ENCODE peak calls at places on chromosomes 2 and 18, in nine cellular contexts. C, F, E, Y, K, M, L, Q and B are unnamed samples. For H3K9me3, the result is how much of the 10 kb centered on the place peaks cover.

GRCh38 chr2:232207174-232207573 is 171.4 kb upstream of the ALPP start:
- DNase-seq in C (no peak), F (no peak), E (no peak), Y (no peak), K (no peak), M (no peak), L (no peak), Q (no peak), B (no peak)

GRCh38 chr2:143284087-143284675 is 155.0 kb downstream of the ARHGAP15 start:
- DNase-seq in C (no peak), F (no peak), E (no peak), Y (peak), K (no peak), M (no peak), L (peak), Q (peak), B (peak)

GRCh38 chr2:7430421-7430868 is 513.2 kb downstream of the RNF144A start:
- DNase-seq in C (no peak), F (no peak), E (no peak), Y (no peak), K (no peak), M (no peak), L (no peak), Q (no peak), B (no peak)

GRCh38 chr18:80171190-80171872 is 62.3 kb downstream of the ADNP2 start:
- DNase-seq in C (no peak), F (peak), E (no peak), Y (peak), K (peak), M (no peak), L (peak), Q (peak), B (peak)

GRCh38 chr2:128779301-128780095 is 460.8 kb upstream of the HS6ST1 start:
- DNase-seq in C (no peak), F (no peak), E (no peak), Y (no peak), K (no peak), M (peak), L (no peak), Q (no peak), B (no peak)

GRCh38 chr2:90069290-90069894 is 1377.9 kb downstream of the RPIA start:
- DNase-seq in C (peak), F (peak), E (no peak), Y (peak), K (no peak), M (no peak), L (no peak), Q (peak), B (peak)

GRCh38 chr2:189092936-189093335 is 86.6 kb downstream of the COL5A2 start:
- DNase-seq in C (no peak), F (no peak), E (peak), Y (no peak), K (no peak), M (no peak), L (peak), Q (no peak), B (no peak)

GRCh38 chr2:127582863-127583861 is 47.7 kb downstream of the MYO7B start:
- DNase-seq in C (no peak), F (no peak), E (no peak), Y (no peak), K (no peak), M (peak), L (no peak), Q (no peak), B (no peak)

GRCh38 chr2:119760237-119760807 is 600 bp downstream of the PTPN4 start:
- DNase-seq in C (peak), F (peak), E (peak), Y (peak), K (no peak), M (no peak), L (no peak), Q (no peak), B (no peak)

DNA sequence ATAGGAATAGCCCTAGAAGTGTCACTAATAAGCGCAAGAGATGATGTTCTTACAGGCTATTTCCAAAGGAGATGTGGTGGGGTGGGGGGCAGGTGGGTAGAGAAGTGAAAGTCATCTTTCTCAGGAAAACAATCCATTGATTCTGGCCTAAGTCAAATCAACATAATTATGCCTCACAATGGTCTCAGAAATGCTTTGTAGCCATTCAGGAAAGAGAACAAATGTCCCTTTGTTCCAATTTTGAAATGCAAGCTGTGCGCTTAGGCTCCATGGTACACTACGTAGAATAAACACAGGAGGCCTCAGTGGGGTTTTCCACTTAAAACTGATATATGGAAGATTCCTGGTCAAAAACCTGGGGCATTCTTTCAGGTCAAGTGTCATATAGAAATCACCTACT is 529.9 kb upstream of the KLHL29 start:
- DNase-seq in C (no peak), F (no peak), E (no peak), Y (no peak), K (no peak), M (no peak), L (no peak), Q (no peak), B (no peak)
- H3K9me3 ChIP-seq in C (under half), F (under half), E (under half), Y (under half), K (under half), M (under half), L (under half), Q (under half), B (under half)

GRCh38 chr2:238458641-238459040 is 31.9 kb downstream of the ASB1 start:
- DNase-seq in C (no peak), F (no peak), E (no peak), Y (no peak), K (no peak), M (no peak), L (no peak), Q (peak), B (no peak)
- H3K4me3 ChIP-seq in C (no peak), F (no peak), E (peak), Y (no peak), K (no peak), M (no peak), L (no peak), Q (no peak), B (no peak)

DNA sequence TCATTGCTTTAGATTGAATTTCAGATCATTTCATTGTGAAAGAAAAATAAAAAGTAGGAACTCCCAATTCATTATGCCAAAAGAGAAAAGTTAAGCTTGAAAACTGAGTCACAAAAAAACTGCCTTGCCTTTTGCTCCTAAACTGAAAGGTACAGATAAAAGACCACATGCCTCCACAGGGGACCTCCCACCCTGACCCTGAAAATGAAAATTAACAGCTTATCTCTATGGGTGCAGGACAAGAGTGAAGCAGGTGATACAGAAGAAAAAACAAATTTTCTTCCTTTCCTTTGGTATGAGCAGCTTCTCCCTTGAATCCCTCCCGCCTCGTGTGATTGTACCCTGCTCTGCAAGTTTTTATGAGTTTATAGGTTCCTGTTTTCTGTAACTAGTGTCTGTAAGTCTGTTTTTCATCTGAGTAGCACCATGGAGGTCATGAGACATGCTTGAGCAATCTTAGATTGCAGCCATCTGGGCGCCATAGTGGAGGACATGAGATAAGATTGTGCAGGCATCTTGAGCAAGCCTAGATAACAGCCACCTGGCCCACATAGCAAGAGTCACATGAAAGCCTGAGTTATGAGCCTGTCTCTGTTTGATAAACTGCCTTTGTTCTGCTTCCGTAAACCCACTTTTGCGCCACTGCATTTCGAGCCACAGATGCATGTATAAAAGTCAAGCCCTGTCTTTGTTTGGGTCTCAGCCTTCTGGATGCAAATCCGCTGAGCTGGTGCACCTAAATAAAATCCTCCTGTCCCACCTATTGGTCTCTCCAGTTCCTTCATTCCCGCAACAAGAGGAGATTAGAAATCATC is 56.2 kb upstream of the DYNC1I2 start:
- DNase-seq in C (no peak), F (no peak), E (no peak), Y (no peak), K (no peak), M (no peak), L (no peak), Q (no peak), B (no peak)
- H3K9me3 ChIP-seq in C (under half), F (under half), E (under half), Y (under half), K (under half), M (under half), L (under half), Q (under half), B (under half)

GRCh38 chr2:481388-481787 is 193.5 kb upstream of the ALKAL2 start:
- DNase-seq in C (no peak), F (no peak), E (no peak), Y (no peak), K (no peak), M (no peak), L (no peak), Q (no peak), B (no peak)

GRCh38 chr2:479505-480161 is 191.7 kb upstream of the ALKAL2 start:
- DNase-seq in C (no peak), F (no peak), E (no peak), Y (no peak), K (no peak), M (no peak), L (no peak), Q (no peak), B (no peak)

DNA sequence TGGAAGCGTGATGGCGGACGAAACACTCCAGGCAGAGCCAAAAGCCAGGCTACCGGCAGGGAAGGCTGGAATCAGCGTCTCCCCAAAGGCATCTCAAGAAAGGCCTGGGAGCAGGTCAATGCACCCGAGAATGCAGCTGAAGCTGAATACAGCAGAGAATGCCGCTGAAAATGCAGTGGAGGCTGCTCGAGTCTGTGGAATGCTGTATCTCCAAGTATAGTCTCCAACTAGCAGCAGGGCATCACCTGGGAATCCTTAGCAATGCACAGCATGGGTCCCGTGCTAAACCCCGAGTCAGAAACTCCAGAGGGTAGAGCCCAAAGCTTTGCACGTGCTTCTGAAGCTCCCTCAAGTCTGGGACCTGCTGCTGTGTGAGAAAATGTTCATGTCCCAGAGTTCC is 191.1 kb upstream of the ALKAL2 start:
- DNase-seq in C (no peak), F (no peak), E (no peak), Y (no peak), K (no peak), M (no peak), L (no peak), Q (no peak), B (no peak)
- H3K4me3 ChIP-seq in C (no peak), F (no peak), E (no peak), Y (no peak), K (no peak), M (no peak), L (no peak), Q (no peak), B (no peak)

GRCh38 chr2:56985609-56986008 is 801.8 kb downstream of the CCDC85A start:
- DNase-seq in C (no peak), F (no peak), E (no peak), Y (no peak), K (no peak), M (no peak), L (no peak), Q (no peak), B (no peak)
- H3K9me3 ChIP-seq in C (under half), F (under half), E (under half), Y (under half), K (under half), M (under half), L (under half), Q (under half), B (under half)

GRCh38 chr2:241842067-241842415 is 16.7 kb downstream of the PDCD1 start:
- DNase-seq in C (no peak), F (no peak), E (no peak), Y (no peak), K (no peak), M (no peak), L (no peak), Q (no peak), B (no peak)

GRCh38 chr2:241844066-241844728 is 14.5 kb downstream of the PDCD1 start:
- DNase-seq in C (peak), F (peak), E (peak), Y (no peak), K (no peak), M (peak), L (peak), Q (no peak), B (no peak)

GRCh38 chr2:241844831-241845578 is 13.7 kb downstream of the PDCD1 start:
- DNase-seq in C (no peak), F (no peak), E (no peak), Y (no peak), K (no peak), M (peak), L (no peak), Q (no peak), B (no peak)

GRCh38 chr2:241842620-241843211 is 16.0 kb downstream of the PDCD1 start:
- DNase-seq in C (peak), F (peak), E (peak), Y (no peak), K (no peak), M (peak), L (no peak), Q (no peak), B (no peak)

GRCh38 chr2:241843321-241844065 is 15.2 kb downstream of the PDCD1 start:
- DNase-seq in C (no peak), F (no peak), E (no peak), Y (no peak), K (no peak), M (peak), L (no peak), Q (no peak), B (no peak)
- H3K4me3 ChIP-seq in C (no peak), F (no peak), E (no peak), Y (no peak), K (no peak), M (peak), L (no peak), Q (no peak), B (no peak)